ENCODE peak calls at places on chromosome 1, in five cellular contexts. One of them, this sample, is unnamed.

GRCh38 chr1:155272466-155273133 is 704 bp downstream of the CLK2 start:
- DNase-seq in H1: no peak
- DNase-seq in HepG2: peak; percentile 42
- DNase-seq in GM12878: no peak
- DNase-seq in K562: no peak
- DNase-seq in this sample: no peak

GRCh38 chr1:239493736-239494285 is 107.4 kb downstream of the CHRM3 start:
- DNase-seq in GM12878: no peak
- DNase-seq in H1: no peak
- DNase-seq in K562: no peak
- DNase-seq in HepG2: no peak
- DNase-seq in this sample: no peak

GRCh38 chr1:210301254-210301955 is 27.3 kb upstream of the HHAT start:
- DNase-seq in GM12878: no peak
- DNase-seq in K562: no peak
- DNase-seq in H1: no peak
- DNase-seq in HepG2: no peak
- DNase-seq in this sample: no peak

GRCh38 chr1:42184616-42185015 is 20.1 kb upstream of the GUCA2A start:
- DNase-seq in H1: no peak
- DNase-seq in GM12878: no peak
- DNase-seq in K562: no peak
- DNase-seq in HepG2: no peak
- DNase-seq in this sample: no peak

GRCh38 chr1:70247122-70247521 is 25.9 kb downstream of the SRSF11 start:
- DNase-seq in HepG2: no peak
- DNase-seq in H1: no peak
- DNase-seq in K562: no peak
- DNase-seq in GM12878: no peak
- DNase-seq in this sample: no peak

GRCh38 chr1:235295902-235296350 is 32.1 kb downstream of the ARID4B start:
- DNase-seq in GM12878: no peak
- DNase-seq in HepG2: peak; percentile 92
- DNase-seq in K562: no peak
- DNase-seq in H1: no peak
- DNase-seq in this sample: peak; percentile 15

GRCh38 chr1:246428542-246429308 is 78.4 kb downstream of the SMYD3 start:
- DNase-seq in GM12878: peak; percentile 40
- DNase-seq in K562: no peak
- DNase-seq in H1: no peak
- DNase-seq in HepG2: no peak
- DNase-seq in this sample: peak; percentile 2

GRCh38 chr1:20058531-20058930 is 11.5 kb upstream of the PLA2G5 start:
- DNase-seq in H1: peak; percentile 2
- DNase-seq in HepG2: no peak
- DNase-seq in K562: no peak
- DNase-seq in GM12878: no peak
- DNase-seq in this sample: no peak

GRCh38 chr1:30652151-30652915 is 71.1 kb downstream of the MATN1 start:
- DNase-seq in K562: no peak
- DNase-seq in H1: no peak
- DNase-seq in HepG2: no peak
- DNase-seq in GM12878: no peak
- DNase-seq in this sample: no peak

GRCh38 chr1:88773540-88774150 is 89.6 kb downstream of the PKN2 start:
- DNase-seq in HepG2: peak; percentile 2
- DNase-seq in H1: no peak
- DNase-seq in GM12878: no peak
- DNase-seq in K562: no peak
- DNase-seq in this sample: peak; percentile 53

GRCh38 chr1:81670286-81670685 is 130.4 kb upstream of the ADGRL2 start:
- DNase-seq in HepG2: no peak
- DNase-seq in GM12878: no peak
- DNase-seq in K562: no peak
- DNase-seq in H1: no peak
- DNase-seq in this sample: no peak

GRCh38 chr1:15046487-15047165 is 106.9 kb upstream of the TMEM51 start:
- DNase-seq in K562: peak; percentile 91
- DNase-seq in H1: peak; percentile 94
- DNase-seq in GM12878: peak; percentile 24
- DNase-seq in HepG2: peak; percentile 48
- DNase-seq in this sample: peak; percentile 33

GRCh38 chr1:7580923-7581753 is 190.0 kb upstream of the VAMP3 start:
- DNase-seq in K562: no peak
- DNase-seq in GM12878: no peak
- DNase-seq in HepG2: no peak
- DNase-seq in H1: no peak
- DNase-seq in this sample: no peak

GRCh38 chr1:77234096-77234495 is 14.9 kb upstream of the PIGK start:
- DNase-seq in H1: no peak
- DNase-seq in GM12878: no peak
- DNase-seq in HepG2: no peak
- DNase-seq in K562: no peak
- DNase-seq in this sample: no peak

GRCh38 chr1:110385369-110385768 is 5.5 kb downstream of the SLC16A4 start:
- DNase-seq in H1: no peak
- DNase-seq in HepG2: no peak
- DNase-seq in GM12878: no peak
- DNase-seq in K562: no peak
- DNase-seq in this sample: no peak

GRCh38 chr1:26161408-26162219 is 2.7 kb downstream of the FAM110D start:
- DNase-seq in GM12878: no peak
- DNase-seq in HepG2: no peak
- DNase-seq in H1: peak; percentile 84
- DNase-seq in K562: peak; percentile 93
- DNase-seq in this sample: no peak

GRCh38 chr1:103063911-103064310 is 44.4 kb downstream of the COL11A1 start:
- DNase-seq in GM12878: no peak
- DNase-seq in K562: no peak
- DNase-seq in H1: no peak
- DNase-seq in HepG2: no peak
- DNase-seq in this sample: no peak

GRCh38 chr1:111597433-111597832 is 22.2 kb upstream of the RAP1A start:
- DNase-seq in GM12878: no peak
- DNase-seq in K562: no peak
- DNase-seq in HepG2: no peak
- DNase-seq in H1: no peak
- DNase-seq in this sample: no peak

GRCh38 chr1:218357211-218357892 is 12.2 kb downstream of the TGFB2 start:
- DNase-seq in H1: peak; percentile 30
- DNase-seq in GM12878: no peak
- DNase-seq in K562: no peak
- DNase-seq in HepG2: no peak
- DNase-seq in this sample: no peak

GRCh38 chr1:228157381-228158126 is 7.8 kb downstream of the GJC2 start:
- DNase-seq in HepG2: no peak
- DNase-seq in H1: no peak
- DNase-seq in K562: no peak
- DNase-seq in GM12878: no peak
- DNase-seq in this sample: no peak

GRCh38 chr1:245085508-245086095 is 69.2 kb upstream of the KIF26B start:
- DNase-seq in HepG2: peak; percentile 71
- DNase-seq in GM12878: peak; percentile 7
- DNase-seq in K562: no peak
- DNase-seq in H1: no peak
- DNase-seq in this sample: peak; percentile 43

GRCh38 chr1:247639381-247639981 is 34.1 kb downstream of the OR2G3 start:
- DNase-seq in GM12878: no peak
- DNase-seq in H1: peak; percentile 83
- DNase-seq in K562: peak; percentile 67
- DNase-seq in HepG2: no peak
- DNase-seq in this sample: no peak

GRCh38 chr1:154874465-154874864 is 4.4 kb upstream of the KCNN3 start:
- DNase-seq in H1: no peak
- DNase-seq in GM12878: no peak
- DNase-seq in HepG2: no peak
- DNase-seq in K562: no peak
- DNase-seq in this sample: no peak

DNA sequence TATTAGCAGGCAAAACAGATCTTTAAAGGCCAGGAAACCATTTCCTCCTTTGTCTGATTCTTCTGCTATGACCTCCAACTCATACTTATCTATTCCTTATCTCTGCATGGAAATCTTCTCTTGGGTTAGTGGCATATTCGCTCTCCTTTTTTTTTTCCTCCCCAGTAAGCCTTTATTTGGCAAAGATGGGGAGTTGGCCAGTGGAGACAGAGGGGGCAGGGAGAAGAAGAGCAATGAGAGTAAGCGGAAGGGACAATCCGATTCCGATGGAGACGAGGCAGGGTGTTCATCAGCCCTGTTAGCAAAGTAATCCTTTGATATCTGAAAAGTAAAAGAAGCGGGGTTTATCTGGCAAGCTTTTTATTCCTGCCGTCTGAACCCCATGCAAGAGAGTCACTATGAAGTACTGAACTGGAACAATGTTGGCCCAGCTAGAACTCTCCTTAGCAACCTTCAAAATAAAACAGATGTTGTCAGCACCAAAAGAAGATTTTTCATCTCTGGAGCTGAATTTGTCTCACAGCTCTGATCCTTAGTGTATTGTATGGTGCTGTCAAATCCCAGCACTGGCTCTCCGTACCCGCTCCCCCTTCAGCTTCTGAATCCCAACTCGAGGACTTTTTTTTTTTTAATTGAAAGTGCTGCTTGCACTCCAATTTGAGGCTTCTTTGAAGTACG is 40.9 kb downstream of the PTGFRN start:
- DNase-seq in GM12878: no peak
- DNase-seq in K562: no peak
- DNase-seq in HepG2: no peak
- DNase-seq in H1: no peak
- DNase-seq in this sample: no peak
- H3K36me3 ChIP-seq in GM12878: no peaks in the 10 kb centered on the region
- H3K36me3 ChIP-seq in K562: peaks cover 64% of the 10 kb centered on the region
- H3K36me3 ChIP-seq in HepG2: no peaks in the 10 kb centered on the region
- H3K36me3 ChIP-seq in H1: no peaks in the 10 kb centered on the region
- H3K36me3 ChIP-seq in this sample: no peaks in the 10 kb centered on the region

GRCh38 chr1:182766050-182766449 is 23.5 kb upstream of the NPL start:
- DNase-seq in HepG2: no peak
- DNase-seq in H1: no peak
- DNase-seq in GM12878: no peak
- DNase-seq in K562: no peak
- DNase-seq in this sample: no peak

GRCh38 chr1:182762536-182762935 is 27.0 kb upstream of the NPL start:
- DNase-seq in K562: no peak
- DNase-seq in GM12878: no peak
- DNase-seq in HepG2: no peak
- DNase-seq in H1: no peak
- DNase-seq in this sample: no peak

GRCh38 chr1:182764029-182764768 is 25.4 kb upstream of the NPL start:
- DNase-seq in K562: no peak
- DNase-seq in GM12878: no peak
- DNase-seq in H1: no peak
- DNase-seq in HepG2: no peak
- DNase-seq in this sample: no peak

GRCh38 chr1:182765416-182765815 is 24.2 kb upstream of the NPL start:
- DNase-seq in GM12878: no peak
- DNase-seq in H1: no peak
- DNase-seq in K562: no peak
- DNase-seq in HepG2: no peak
- DNase-seq in this sample: no peak

GRCh38 chr1:182761396-182762395 is 27.9 kb upstream of the NPL start:
- DNase-seq in HepG2: no peak
- DNase-seq in GM12878: no peak
- DNase-seq in H1: no peak
- DNase-seq in K562: no peak
- DNase-seq in this sample: no peak
- TF ChIP-seq SRF in HepG2: no peak
- TF ChIP-seq SRF in GM12878: no peak
- TF ChIP-seq SRF in H1: no peak
- TF ChIP-seq SRF in K562: no peak
- TF ChIP-seq SRF in this sample: no peak

DNA sequence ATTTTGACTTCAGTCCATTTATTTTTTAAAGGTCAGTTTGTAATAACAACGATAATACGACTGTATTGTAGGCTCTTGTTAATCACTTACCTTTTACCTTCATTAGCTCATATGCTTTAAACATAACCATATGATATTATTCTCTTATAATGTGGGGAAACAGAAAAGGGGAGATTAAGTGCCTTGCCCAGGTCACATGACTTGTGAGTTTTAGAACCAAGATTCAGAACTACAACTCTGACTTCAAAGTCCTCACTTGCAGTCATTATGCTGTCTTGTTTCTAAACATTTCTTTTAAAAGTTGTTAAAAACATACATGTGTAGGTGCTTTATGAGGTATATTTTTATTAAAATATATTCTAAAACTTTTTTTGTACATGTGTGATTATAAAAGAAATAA is 41.1 kb downstream of the SUCO start:
- DNase-seq in GM12878: no peak
- DNase-seq in H1: no peak
- DNase-seq in HepG2: no peak
- DNase-seq in K562: no peak
- DNase-seq in this sample: no peak
- H3K36me3 ChIP-seq in GM12878: peaks cover 3% of the 10 kb centered on the region
- H3K36me3 ChIP-seq in H1: peaks cover 3% of the 10 kb centered on the region
- H3K36me3 ChIP-seq in HepG2: peaks cover 4% of the 10 kb centered on the region
- H3K36me3 ChIP-seq in K562: peaks cover 47% of the 10 kb centered on the region
- H3K36me3 ChIP-seq in this sample: peaks cover 8% of the 10 kb centered on the region

GRCh38 chr1:223234164-223234501 is 91.1 kb upstream of the TLR5 start:
- DNase-seq in K562: no peak
- DNase-seq in GM12878: no peak
- DNase-seq in HepG2: no peak
- DNase-seq in H1: peak; percentile 6
- DNase-seq in this sample: no peak

GRCh38 chr1:223233410-223234163 is 90.5 kb upstream of the TLR5 start:
- DNase-seq in HepG2: peak; percentile 6
- DNase-seq in H1: peak; percentile 35
- DNase-seq in K562: peak; percentile 80
- DNase-seq in GM12878: no peak
- DNase-seq in this sample: peak; percentile 70

GRCh38 chr1:223231581-223231980 is 88.5 kb upstream of the TLR5 start:
- DNase-seq in K562: no peak
- DNase-seq in H1: peak; percentile 24
- DNase-seq in HepG2: no peak
- DNase-seq in GM12878: no peak
- DNase-seq in this sample: no peak

GRCh38 chr1:223234534-223234933 is 91.5 kb upstream of the TLR5 start:
- DNase-seq in HepG2: no peak
- DNase-seq in H1: no peak
- DNase-seq in GM12878: no peak
- DNase-seq in K562: no peak
- DNase-seq in this sample: no peak

DNA sequence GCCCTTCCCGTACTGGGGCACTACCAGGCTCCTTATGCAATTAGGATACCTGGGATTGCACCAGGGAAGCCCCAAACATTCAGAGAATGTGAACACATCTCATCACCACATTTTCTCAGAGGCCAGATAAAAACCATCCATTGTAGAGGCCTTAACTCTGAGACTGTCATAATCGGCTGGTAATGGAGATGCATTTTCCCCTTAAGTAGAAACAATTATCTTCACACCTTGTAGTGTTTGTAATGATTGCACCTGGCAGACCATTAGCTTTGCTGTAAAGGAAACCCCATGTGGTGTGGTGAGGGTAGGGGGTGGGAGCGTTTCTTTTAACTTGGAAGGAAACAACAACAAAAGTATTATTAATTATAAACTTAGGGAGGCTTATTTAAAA is 90.0 kb upstream of the TLR5 start:
- DNase-seq in H1: peak; percentile 27
- DNase-seq in HepG2: no peak
- DNase-seq in K562: no peak
- DNase-seq in GM12878: no peak
- DNase-seq in this sample: no peak
- TF ChIP-seq SRF in H1: no peak
- TF ChIP-seq SRF in HepG2: no peak
- TF ChIP-seq SRF in K562: no peak
- TF ChIP-seq SRF in GM12878: no peak
- TF ChIP-seq SRF in this sample: no peak